ENCODE peak calls at places on chromosomes 13 and 19, in five cellular contexts. One of them, this sample, is unnamed.

GRCh38 chr13:44617648-44618047 is 41.5 kb upstream of the TSC22D1 start:
- DNase-seq in SK-N-SH: no peak
- DNase-seq in HCT116: no peak
- DNase-seq in neural progenitor cell: peak
- DNase-seq in GM23338: peak
- DNase-seq in this sample: no peak

GRCh38 chr13:80577951-80578670 is 237.2 kb upstream of the SPRY2 start:
- DNase-seq in HCT116: no peak
- DNase-seq in GM23338: no peak
- DNase-seq in SK-N-SH: no peak
- DNase-seq in neural progenitor cell: peak
- DNase-seq in this sample: no peak

GRCh38 chr19:51799998-51800848 is 5.3 kb downstream of the FPR3 start:
- DNase-seq in GM23338: no peak
- DNase-seq in HCT116: no peak
- DNase-seq in neural progenitor cell: no peak
- DNase-seq in SK-N-SH: no peak
- DNase-seq in this sample: no peak

GRCh38 chr13:59677430-59677829 is 486.3 kb downstream of the DIAPH3 start:
- DNase-seq in GM23338: no peak
- DNase-seq in HCT116: no peak
- DNase-seq in SK-N-SH: no peak
- DNase-seq in neural progenitor cell: no peak
- DNase-seq in this sample: no peak

GRCh38 chr19:58474291-58474996 is 1.7 kb upstream of the ZNF446 start:
- DNase-seq in HCT116: no peak
- DNase-seq in SK-N-SH: peak
- DNase-seq in neural progenitor cell: no peak
- DNase-seq in GM23338: no peak
- DNase-seq in this sample: peak

GRCh38 chr13:75196112-75196855 is 285.7 kb downstream of the TBC1D4 start:
- DNase-seq in SK-N-SH: no peak
- DNase-seq in GM23338: no peak
- DNase-seq in HCT116: no peak
- DNase-seq in neural progenitor cell: no peak
- DNase-seq in this sample: peak

GRCh38 chr19:18832331-18833140 is 777 bp downstream of the UPF1 start:
- DNase-seq in HCT116: no peak
- DNase-seq in neural progenitor cell: peak
- DNase-seq in GM23338: peak
- DNase-seq in SK-N-SH: peak
- DNase-seq in this sample: peak

GRCh38 chr19:53944416-53944815 is 18.3 kb upstream of the CACNG8 start:
- DNase-seq in neural progenitor cell: no peak
- DNase-seq in SK-N-SH: no peak
- DNase-seq in GM23338: no peak
- DNase-seq in HCT116: no peak
- DNase-seq in this sample: no peak

GRCh38 chr19:13281567-13282291 is 131.5 kb downstream of the IER2 start:
- DNase-seq in neural progenitor cell: no peak
- DNase-seq in GM23338: peak
- DNase-seq in HCT116: no peak
- DNase-seq in SK-N-SH: no peak
- DNase-seq in this sample: peak

GRCh38 chr19:53193534-53194222 is 520 bp upstream of the ZNF665 start:
- DNase-seq in SK-N-SH: peak
- DNase-seq in GM23338: no peak
- DNase-seq in neural progenitor cell: no peak
- DNase-seq in HCT116: no peak
- DNase-seq in this sample: no peak

GRCh38 chr19:38932425-38933179 is 1.9 kb downstream of the MRPS12 start:
- DNase-seq in neural progenitor cell: peak
- DNase-seq in HCT116: peak
- DNase-seq in SK-N-SH: no peak
- DNase-seq in GM23338: peak
- DNase-seq in this sample: peak

GRCh38 chr19:35913589-35913988 is 5.5 kb upstream of the TYROBP start:
- DNase-seq in neural progenitor cell: no peak
- DNase-seq in SK-N-SH: no peak
- DNase-seq in HCT116: no peak
- DNase-seq in GM23338: no peak
- DNase-seq in this sample: peak

GRCh38 chr13:20174656-20175405 is 14.0 kb upstream of the GJA3 start:
- DNase-seq in SK-N-SH: no peak
- DNase-seq in GM23338: no peak
- DNase-seq in neural progenitor cell: no peak
- DNase-seq in HCT116: peak
- DNase-seq in this sample: peak

GRCh38 chr13:32448224-32448623 is 20.3 kb upstream of the N4BP2L1 start:
- DNase-seq in neural progenitor cell: no peak
- DNase-seq in HCT116: no peak
- DNase-seq in GM23338: no peak
- DNase-seq in SK-N-SH: no peak
- DNase-seq in this sample: peak

GRCh38 chr13:99178636-99179035 is 22.0 kb upstream of the UBAC2 start:
- DNase-seq in HCT116: no peak
- DNase-seq in GM23338: no peak
- DNase-seq in neural progenitor cell: no peak
- DNase-seq in SK-N-SH: no peak
- DNase-seq in this sample: no peak

GRCh38 chr19:46860846-46861690 is at the start of gene ARHGAP35:
- DNase-seq in SK-N-SH: peak
- DNase-seq in HCT116: no peak
- DNase-seq in neural progenitor cell: no peak
- DNase-seq in GM23338: peak
- DNase-seq in this sample: peak

GRCh38 chr19:572891-573825 is 762 bp downstream of the BSG start:
- DNase-seq in neural progenitor cell: peak
- DNase-seq in HCT116: no peak
- DNase-seq in SK-N-SH: peak
- DNase-seq in GM23338: peak
- DNase-seq in this sample: peak

GRCh38 chr19:35065574-35065973 is 24.1 kb downstream of the HPN start:
- DNase-seq in SK-N-SH: no peak
- DNase-seq in GM23338: no peak
- DNase-seq in HCT116: no peak
- DNase-seq in neural progenitor cell: no peak
- DNase-seq in this sample: no peak

GRCh38 chr13:24680258-24680920 is at the start of gene ATP12A:
- DNase-seq in GM23338: peak
- DNase-seq in SK-N-SH: peak
- DNase-seq in HCT116: no peak
- DNase-seq in neural progenitor cell: peak
- DNase-seq in this sample: peak

GRCh38 chr19:55633866-55634265 is 6.9 kb upstream of the ZNF580 start:
- DNase-seq in SK-N-SH: no peak
- DNase-seq in HCT116: no peak
- DNase-seq in neural progenitor cell: no peak
- DNase-seq in GM23338: no peak
- DNase-seq in this sample: no peak

GRCh38 chr13:19864018-19864338 is 529 bp upstream of the ZMYM5 start:
- DNase-seq in HCT116: no peak
- DNase-seq in SK-N-SH: peak
- DNase-seq in neural progenitor cell: no peak
- DNase-seq in GM23338: peak
- DNase-seq in this sample: peak

GRCh38 chr13:72290962-72291681 is 424.1 kb upstream of the DACH1 start:
- DNase-seq in neural progenitor cell: no peak
- DNase-seq in HCT116: peak
- DNase-seq in SK-N-SH: no peak
- DNase-seq in GM23338: peak
- DNase-seq in this sample: no peak

GRCh38 chr19:14385492-14385891 is 4.2 kb downstream of the ADGRE5 start:
- DNase-seq in neural progenitor cell: no peak
- DNase-seq in SK-N-SH: no peak
- DNase-seq in HCT116: no peak
- DNase-seq in GM23338: no peak
- DNase-seq in this sample: no peak

GRCh38 chr19:35856001-35856400 is 710 bp upstream of the KIRREL2 start:
- DNase-seq in HCT116: no peak
- DNase-seq in neural progenitor cell: peak
- DNase-seq in SK-N-SH: peak
- DNase-seq in GM23338: peak
- DNase-seq in this sample: no peak

GRCh38 chr13:44879452-44880058 is 109.7 kb downstream of the NUFIP1 start:
- DNase-seq in GM23338: peak
- DNase-seq in neural progenitor cell: no peak
- DNase-seq in SK-N-SH: peak
- DNase-seq in HCT116: peak
- DNase-seq in this sample: peak

DNA sequence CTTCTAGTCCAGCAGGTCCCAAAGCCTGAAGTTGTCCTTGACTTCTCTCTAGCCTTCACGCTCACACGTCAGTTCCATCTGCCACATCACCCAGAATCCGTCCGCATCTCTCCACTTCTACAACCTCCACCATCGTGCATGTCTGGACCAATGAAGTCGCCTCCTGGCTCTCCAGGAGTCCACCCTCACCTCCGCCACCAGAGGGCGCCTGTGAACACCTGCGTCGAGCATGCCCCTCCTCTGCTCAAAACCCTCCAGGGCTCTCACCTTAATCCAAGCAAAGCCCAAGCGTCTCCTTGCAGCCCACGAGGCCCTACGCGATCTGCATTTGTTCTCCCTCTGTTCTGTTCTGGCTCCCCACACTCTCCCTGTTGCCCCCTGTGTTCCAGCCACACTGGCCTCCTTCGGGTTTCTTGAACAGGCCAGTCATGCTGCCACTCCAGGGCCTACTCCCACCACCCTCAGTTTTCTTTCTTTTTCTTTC is 3.7 kb downstream of the USHBP1 start:
- DNase-seq in HCT116: peak
- DNase-seq in SK-N-SH: peak
- DNase-seq in GM23338: peak
- DNase-seq in neural progenitor cell: peak
- DNase-seq in this sample: peak
- H3K27ac ChIP-seq in HCT116: no peak
- H3K27ac ChIP-seq in SK-N-SH: no peak
- H3K27ac ChIP-seq in GM23338: peak
- H3K27ac ChIP-seq in neural progenitor cell: no peak
- H3K27ac ChIP-seq in this sample: no peak

GRCh38 chr19:16338470-16339360 is 14.1 kb downstream of the KLF2 start:
- DNase-seq in SK-N-SH: no peak
- DNase-seq in neural progenitor cell: no peak
- DNase-seq in GM23338: peak
- DNase-seq in HCT116: peak
- DNase-seq in this sample: peak

GRCh38 chr19:16339361-16339725 is 14.7 kb downstream of the KLF2 start:
- DNase-seq in neural progenitor cell: no peak
- DNase-seq in GM23338: no peak
- DNase-seq in HCT116: no peak
- DNase-seq in SK-N-SH: no peak
- DNase-seq in this sample: no peak

GRCh38 chr19:16336571-16336970 is 11.9 kb downstream of the KLF2 start:
- DNase-seq in GM23338: no peak
- DNase-seq in HCT116: no peak
- DNase-seq in neural progenitor cell: no peak
- DNase-seq in SK-N-SH: no peak
- DNase-seq in this sample: peak

GRCh38 chr19:16340092-16340491 is 15.5 kb downstream of the KLF2 start:
- DNase-seq in neural progenitor cell: no peak
- DNase-seq in GM23338: no peak
- DNase-seq in HCT116: no peak
- DNase-seq in SK-N-SH: no peak
- DNase-seq in this sample: no peak

DNA sequence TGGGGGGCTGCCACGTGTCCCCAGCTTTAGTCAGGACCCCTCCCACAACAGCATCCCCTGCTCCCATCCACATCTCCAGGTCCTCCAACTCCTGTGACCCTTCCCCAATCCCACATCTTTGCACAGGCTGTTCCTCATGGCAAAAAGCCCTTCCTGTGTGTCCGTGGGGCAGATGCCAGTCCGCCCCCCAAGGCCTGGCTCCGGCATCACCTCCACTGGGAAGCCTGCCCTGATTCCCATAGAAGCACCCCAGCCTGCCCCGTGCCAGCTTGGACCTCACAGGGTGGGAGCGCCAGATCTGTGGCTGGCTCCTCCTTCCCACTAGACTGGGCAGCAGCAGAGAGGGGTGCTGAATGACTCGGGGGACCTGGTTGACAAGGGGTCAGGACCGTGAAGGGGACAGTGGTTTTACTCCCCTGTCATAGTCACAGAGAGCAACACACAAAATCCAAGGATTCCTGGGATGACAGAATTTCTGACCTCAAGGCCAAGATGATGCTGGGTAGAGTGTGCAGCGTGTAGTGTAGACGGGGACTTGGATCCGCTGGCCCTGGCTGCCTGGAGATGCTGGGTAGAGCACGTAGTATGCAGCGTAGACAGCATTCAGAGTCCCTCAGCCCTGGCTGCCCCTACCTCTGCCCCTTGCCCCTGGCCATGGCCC is 13.3 kb downstream of the KLF2 start:
- DNase-seq in GM23338: no peak
- DNase-seq in SK-N-SH: no peak
- DNase-seq in neural progenitor cell: no peak
- DNase-seq in HCT116: no peak
- DNase-seq in this sample: peak
- TF ChIP-seq EZH2phosphoT487 in GM23338: no peak
- TF ChIP-seq EZH2phosphoT487 in SK-N-SH: no peak
- TF ChIP-seq EZH2phosphoT487 in neural progenitor cell: no peak
- TF ChIP-seq EZH2phosphoT487 in HCT116: no peak
- TF ChIP-seq EZH2phosphoT487 in this sample: no peak

GRCh38 chr19:5910638-5910907 is 3.5 kb upstream of the CAPS start:
- DNase-seq in HCT116: no peak
- DNase-seq in neural progenitor cell: no peak
- DNase-seq in SK-N-SH: no peak
- DNase-seq in GM23338: no peak
- DNase-seq in this sample: no peak
- H3K27ac ChIP-seq in HCT116: no peak
- H3K27ac ChIP-seq in neural progenitor cell: no peak
- H3K27ac ChIP-seq in SK-N-SH: no peak
- H3K27ac ChIP-seq in GM23338: no peak
- H3K27ac ChIP-seq in this sample: no peak

GRCh38 chr19:48967346-48968178 is 2.5 kb downstream of the FTL start:
- DNase-seq in GM23338: no peak
- DNase-seq in neural progenitor cell: no peak
- DNase-seq in HCT116: no peak
- DNase-seq in SK-N-SH: no peak
- DNase-seq in this sample: peak

GRCh38 chr19:48968179-48968661 is 3.1 kb downstream of the FTL start:
- DNase-seq in neural progenitor cell: no peak
- DNase-seq in HCT116: no peak
- DNase-seq in GM23338: no peak
- DNase-seq in SK-N-SH: no peak
- DNase-seq in this sample: peak

GRCh38 chr19:48965033-48965805 is at the start of gene FTL:
- DNase-seq in SK-N-SH: peak
- DNase-seq in neural progenitor cell: peak
- DNase-seq in HCT116: peak
- DNase-seq in GM23338: peak
- DNase-seq in this sample: peak

GRCh38 chr19:48965806-48966540 is 864 bp downstream of the FTL start:
- DNase-seq in HCT116: peak
- DNase-seq in neural progenitor cell: peak
- DNase-seq in SK-N-SH: peak
- DNase-seq in GM23338: peak
- DNase-seq in this sample: peak

GRCh38 chr19:48966541-48967345 is 1.6 kb downstream of the FTL start:
- DNase-seq in GM23338: no peak
- DNase-seq in SK-N-SH: no peak
- DNase-seq in HCT116: no peak
- DNase-seq in neural progenitor cell: peak
- DNase-seq in this sample: peak
- TF ChIP-seq EZH2phosphoT487 in GM23338: no peak
- TF ChIP-seq EZH2phosphoT487 in SK-N-SH: no peak
- TF ChIP-seq EZH2phosphoT487 in HCT116: no peak
- TF ChIP-seq EZH2phosphoT487 in neural progenitor cell: no peak
- TF ChIP-seq EZH2phosphoT487 in this sample: no peak

GRCh38 chr19:8215783-8216182 is 6.6 kb downstream of the CERS4 start:
- DNase-seq in HCT116: no peak
- DNase-seq in GM23338: no peak
- DNase-seq in neural progenitor cell: no peak
- DNase-seq in SK-N-SH: no peak
- DNase-seq in this sample: no peak
- H3K27ac ChIP-seq in HCT116: no peak
- H3K27ac ChIP-seq in GM23338: no peak
- H3K27ac ChIP-seq in neural progenitor cell: no peak
- H3K27ac ChIP-seq in SK-N-SH: no peak
- H3K27ac ChIP-seq in this sample: no peak